ENCODE peak calls at places on chromosomes 6 and 20, in six cellular contexts. A is right atrium auricular region; F is heart left ventricle; Q is CD8-positive, alpha-beta T cell; M is left ventricle myocardium inferior; R is AG04450. L is an unnamed sample.
A peak's percentile ranks its signal among the peaks of the same experiment; 100 is the strongest.

GRCh38 chr6:167317172-167317571 is 7.7 kb upstream of the TTLL2 start:
- DNase-seq in Q (no peak), A (no peak), F (no peak), M (no peak), R (no peak), L (no peak)

GRCh38 chr20:43409041-43409913 is 48.4 kb upstream of the SRSF6 start:
- DNase-seq in F (no peak), M (no peak), R (peak; percentile 8), A (no peak), Q (no peak), L (peak; percentile 74)

GRCh38 chr20:12740647-12741046 is 268.1 kb upstream of the SPTLC3 start:
- DNase-seq in Q (no peak), R (no peak), F (no peak), A (no peak), M (no peak), L (no peak)

GRCh38 chr20:61956396-61957342 is 109.0 kb downstream of the TAF4 start:
- DNase-seq in M (no peak), A (no peak), R (peak; percentile 39), F (no peak), Q (no peak), L (peak; percentile 54)

GRCh38 chr6:145865175-145865574 is 50.6 kb upstream of the FBXO30 start:
- DNase-seq in Q (no peak), M (no peak), R (no peak), F (no peak), A (no peak), L (no peak)

GRCh38 chr6:25012657-25013056 is 76.9 kb upstream of the RIPOR2 start:
- DNase-seq in Q (no peak), F (no peak), A (no peak), R (no peak), M (no peak), L (no peak)

GRCh38 chr6:82651845-82652333 is 288.3 kb downstream of the TPBG start:
- DNase-seq in Q (no peak), A (no peak), F (no peak), M (no peak), R (no peak), L (no peak)

GRCh38 chr20:61705909-61706308 is 359.8 kb downstream of the TAF4 start:
- DNase-seq in A (no peak), Q (no peak), F (no peak), M (no peak), R (no peak), L (no peak)

GRCh38 chr6:104754788-104755409 is 104.8 kb downstream of the HACE1 start:
- DNase-seq in A (no peak), Q (no peak), M (no peak), R (no peak), F (no peak), L (peak; percentile 12)

GRCh38 chr6:78908621-78909020 is 41.3 kb downstream of the IRAK1BP1 start:
- DNase-seq in Q (no peak), F (no peak), R (no peak), A (no peak), M (no peak), L (no peak)

GRCh38 chr6:134021396-134022122 is 30.9 kb downstream of the SLC2A12 start:
- DNase-seq in R (no peak), F (no peak), Q (no peak), A (no peak), M (no peak), L (no peak)

GRCh38 chr20:3696200-3696599 is 14.4 kb upstream of the ADAM33 start:
- DNase-seq in F (no peak), Q (no peak), R (no peak), A (no peak), M (no peak), L (no peak)

GRCh38 chr6:46324706-46325105 is 153.9 kb upstream of the ENPP5 start:
- DNase-seq in M (no peak), R (no peak), A (no peak), Q (no peak), F (no peak), L (no peak)

GRCh38 chr6:46325561-46326525 is 155.1 kb upstream of the ENPP5 start:
- DNase-seq in R (no peak), A (no peak), M (no peak), F (no peak), Q (no peak), L (peak; percentile 10)

GRCh38 chr6:46323312-46323965 is 152.7 kb upstream of the ENPP5 start:
- DNase-seq in F (no peak), A (no peak), M (no peak), Q (no peak), R (no peak), L (no peak)

GRCh38 chr6:46320505-46320904 is 149.7 kb upstream of the ENPP5 start:
- DNase-seq in F (no peak), M (no peak), A (no peak), Q (no peak), R (no peak), L (no peak)

GRCh38 chr6:46323966-46324622 is 153.3 kb upstream of the ENPP5 start:
- DNase-seq in A (no peak), R (no peak), F (no peak), M (no peak), Q (no peak), L (no peak)
- TF ChIP-seq CTCF in A (no peak), R (no peak), F (no peak), M (no peak), Q (no peak), L (no peak)

GRCh38 chr20:59583428-59584277 is 20.7 kb upstream of the PHACTR3 start:
- DNase-seq in Q (no peak), M (peak; percentile 74), F (peak; percentile 59), R (no peak), A (no peak), L (peak; percentile 40)

GRCh38 chr20:59584278-59584925 is 19.9 kb upstream of the PHACTR3 start:
- DNase-seq in F (no peak), Q (no peak), M (no peak), R (no peak), A (no peak), L (no peak)

GRCh38 chr20:59586613-59587012 is 17.7 kb upstream of the PHACTR3 start:
- DNase-seq in M (no peak), F (no peak), A (no peak), Q (no peak), R (no peak), L (no peak)

GRCh38 chr20:59587570-59587969 is 16.8 kb upstream of the PHACTR3 start:
- DNase-seq in Q (no peak), A (no peak), R (no peak), F (no peak), M (no peak), L (no peak)

GRCh38 chr20:59585714-59586404 is 18.5 kb upstream of the PHACTR3 start:
- DNase-seq in Q (no peak), A (no peak), R (no peak), M (no peak), F (no peak), L (no peak)
- TF ChIP-seq CTCF in Q (no peak), A (peak; percentile 25), R (no peak), M (peak; percentile 23), F (no peak), L (no peak)

GRCh38 chr6:15376900-15377487 is 131.1 kb downstream of the JARID2 start:
- DNase-seq in M (no peak), F (no peak), Q (no peak), R (no peak), A (no peak), L (no peak)
- TF ChIP-seq CTCF in M (no peak), F (no peak), Q (no peak), R (no peak), A (no peak), L (no peak)

DNA sequence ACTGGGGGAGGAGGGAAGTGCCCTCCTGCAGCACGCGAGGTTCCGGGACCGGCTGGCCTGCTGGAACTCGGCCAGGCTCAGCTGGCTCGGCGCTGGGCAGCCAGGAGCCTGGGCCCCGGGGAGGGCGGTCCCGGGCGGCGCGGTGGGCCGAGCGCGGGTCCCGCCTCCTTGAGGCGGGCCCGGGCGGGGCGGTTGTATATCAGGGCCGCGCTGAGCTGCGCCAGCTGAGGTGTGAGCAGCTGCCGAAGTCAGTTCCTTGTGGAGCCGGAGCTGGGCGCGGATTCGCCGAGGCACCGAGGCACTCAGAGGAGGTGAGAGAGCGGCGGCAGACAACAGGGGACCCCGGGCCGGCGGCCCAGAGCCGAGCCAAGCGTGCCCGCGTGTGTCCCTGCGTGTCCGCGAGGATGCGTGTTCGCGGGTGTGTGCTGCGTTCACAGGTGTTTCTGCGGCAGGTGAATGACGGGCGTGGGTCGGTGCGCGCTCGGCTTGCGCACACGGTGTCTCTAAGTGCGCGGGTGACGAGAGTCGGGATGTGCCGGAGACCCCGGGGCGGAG is at the start of gene CDKN1A:
- DNase-seq in R (peak; percentile 86), A (peak; percentile 95), M (peak; percentile 92), F (peak; percentile 90), Q (peak; percentile 55), L (peak; percentile 95)
- TF ChIP-seq CTCF in R (no peak), A (peak; percentile 17), M (no peak), F (no peak), Q (no peak), L (no peak)

GRCh38 chr20:48295445-48295903 is 510.2 kb upstream of the SULF2 start:
- DNase-seq in F (peak; percentile 22), M (no peak), A (no peak), R (peak; percentile 79), Q (no peak), L (peak; percentile 97)
- TF ChIP-seq CTCF in F (peak; percentile 10), M (peak; percentile 42), A (no peak), R (peak; percentile 48), Q (no peak), L (peak; percentile 55)

DNA sequence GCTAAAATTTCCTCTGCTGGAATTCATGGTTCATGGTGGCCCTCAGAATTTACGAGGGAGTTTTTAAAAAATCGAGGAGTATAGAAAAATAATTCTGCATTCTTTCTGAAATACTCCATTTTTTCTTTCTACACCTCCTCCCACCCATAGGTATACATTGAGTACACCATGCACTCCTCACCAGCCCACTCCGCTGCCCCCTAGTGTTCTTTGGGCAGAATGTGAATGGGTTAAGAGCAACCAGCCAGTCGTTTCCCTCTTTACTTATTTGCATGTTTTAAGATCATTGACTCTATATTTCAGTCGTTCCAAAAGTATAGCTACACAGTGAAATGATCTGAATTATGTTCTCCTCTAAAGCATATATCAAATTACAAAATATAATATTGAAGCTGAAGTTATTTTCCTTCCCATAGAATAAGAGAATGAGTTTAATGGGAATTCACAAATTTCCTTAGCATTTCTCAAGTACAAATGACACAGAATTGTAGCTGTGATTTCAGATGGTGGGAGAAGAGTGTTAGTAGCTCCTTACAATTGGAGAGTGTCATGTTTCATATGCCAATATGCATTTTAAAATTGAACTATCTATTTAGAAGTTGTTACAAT is 977.7 kb upstream of the SLC35B3 start:
- DNase-seq in R (no peak), Q (no peak), M (no peak), A (no peak), F (no peak), L (peak; percentile 58)
- TF ChIP-seq CTCF in R (peak; percentile 62), Q (no peak), M (peak; percentile 69), A (peak; percentile 57), F (no peak), L (peak; percentile 38)

DNA sequence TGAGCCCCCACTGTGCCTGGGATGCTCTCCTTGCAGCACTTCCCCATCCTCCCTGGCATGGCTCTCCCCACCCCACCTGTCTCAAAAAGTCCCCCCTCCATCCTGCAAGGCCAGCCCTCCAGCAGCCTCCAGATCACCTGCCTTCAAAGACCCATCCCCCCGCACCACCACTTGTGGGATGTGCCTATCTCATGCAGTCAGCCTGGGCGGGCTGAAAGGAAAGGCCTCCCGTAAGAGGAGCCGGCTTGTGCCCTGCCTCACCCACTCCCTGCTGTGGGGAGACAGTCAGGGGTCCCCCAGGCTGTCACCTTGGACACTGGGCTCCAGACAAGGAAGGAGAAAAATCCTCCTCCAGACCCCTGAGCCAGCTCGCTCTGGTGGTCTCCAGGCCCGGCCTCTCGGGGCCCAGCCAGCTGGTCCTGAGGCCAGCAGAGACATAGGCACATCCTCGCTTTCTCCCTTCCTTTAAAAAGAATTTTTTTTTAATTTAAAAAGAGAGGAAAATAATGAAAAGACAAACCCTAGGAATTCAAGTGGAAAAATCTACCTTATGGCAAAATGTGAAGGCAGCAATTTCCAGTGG is 77.3 kb downstream of the GRM4 start:
- DNase-seq in R (no peak), Q (no peak), F (no peak), M (no peak), A (no peak), L (no peak)
- TF ChIP-seq CTCF in R (no peak), Q (no peak), F (no peak), M (no peak), A (no peak), L (no peak)

L was measured in cardiac muscle cell.